ENCODE peak calls at places on chromosomes 3 and 15, in six cellular contexts. N, W, T, B, C and U are unnamed samples.

GRCh38 chr3:157398598-157398997 is 38.1 kb upstream of the PTX3 start:
- DNase-seq in W (no peak), C (no peak), T (no peak), B (no peak), N (no peak), U (no peak)

GRCh38 chr3:487580-487979 is 291.0 kb downstream of the CHL1 start:
- DNase-seq in T (no peak), C (no peak), W (peak), N (no peak), B (no peak), U (no peak)

GRCh38 chr15:72176743-72177142 is 20.8 kb downstream of the GRAMD2A start:
- DNase-seq in N (no peak), T (no peak), B (no peak), C (no peak), W (no peak), U (no peak)

GRCh38 chr3:192080336-192080735 is 619.4 kb downstream of the PYDC2 start:
- DNase-seq in C (peak), T (no peak), N (no peak), W (no peak), B (no peak), U (no peak)

GRCh38 chr3:42369304-42369703 is 41.1 kb downstream of the LYZL4 start:
- DNase-seq in W (no peak), C (no peak), T (no peak), N (no peak), B (no peak), U (no peak)

GRCh38 chr3:139523718-139524117 is 15.8 kb downstream of the RBP1 start:
- DNase-seq in N (no peak), T (no peak), B (no peak), W (no peak), C (no peak), U (no peak)

GRCh38 chr3:138942861-138943623 is 3.9 kb downstream of the FOXL2 start:
- DNase-seq in W (no peak), T (no peak), C (no peak), B (no peak), N (no peak), U (no peak)

GRCh38 chr15:71182522-71182921 is 67.3 kb downstream of the THSD4 start:
- DNase-seq in W (peak), N (no peak), T (no peak), C (no peak), B (no peak), U (no peak)

GRCh38 chr3:51243919-51244318 is 141.2 kb upstream of the MANF start:
- DNase-seq in N (peak), C (no peak), W (no peak), T (no peak), B (no peak), U (no peak)

GRCh38 chr15:90866161-90866715 is 2.1 kb upstream of the FURIN start:
- DNase-seq in T (no peak), W (no peak), B (no peak), N (no peak), C (no peak), U (no peak)

DNA sequence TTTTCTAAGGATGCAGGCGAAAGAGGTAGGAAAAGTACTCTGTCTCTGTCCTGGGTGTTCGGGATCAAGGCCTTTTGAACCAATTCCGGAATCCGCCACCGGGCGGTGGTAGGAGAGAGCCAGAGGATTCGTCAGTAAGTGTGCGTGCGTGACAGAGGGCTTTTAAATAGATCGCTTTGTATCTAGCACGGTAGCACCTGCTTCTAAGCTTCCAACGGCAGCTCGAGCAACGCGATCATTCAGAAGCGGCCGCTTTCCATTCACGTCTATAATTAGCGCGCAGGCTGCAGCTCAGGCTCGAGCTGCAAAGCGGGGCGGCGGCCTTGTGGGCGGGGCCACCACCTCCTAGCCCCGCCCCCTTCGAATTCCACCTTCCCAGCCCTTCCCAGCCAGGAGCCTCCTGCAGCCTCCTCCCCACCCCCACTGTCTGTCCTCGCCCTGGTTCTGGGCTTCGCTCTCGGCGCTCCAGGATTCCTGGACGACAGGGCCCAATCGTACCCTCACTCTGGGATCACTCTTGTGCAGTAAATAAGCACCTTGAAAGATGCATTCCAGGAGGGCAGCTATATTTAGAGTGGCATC is 224.3 kb upstream of the TPRG1 start:
- DNase-seq in N (peak), C (peak), W (peak), T (peak), B (no peak), U (no peak)
- H3K4me3 ChIP-seq in N (peak), C (peak), W (peak), T (peak), B (no peak), U (peak)

GRCh38 chr3:160005004-160005403 is 16.4 kb downstream of the IL12A start:
- DNase-seq in C (no peak), T (no peak), B (no peak), W (no peak), N (no peak), U (no peak)
- TF ChIP-seq CTCF in C (no peak), T (no peak), B (no peak), W (no peak), N (no peak), U (no peak)

DNA sequence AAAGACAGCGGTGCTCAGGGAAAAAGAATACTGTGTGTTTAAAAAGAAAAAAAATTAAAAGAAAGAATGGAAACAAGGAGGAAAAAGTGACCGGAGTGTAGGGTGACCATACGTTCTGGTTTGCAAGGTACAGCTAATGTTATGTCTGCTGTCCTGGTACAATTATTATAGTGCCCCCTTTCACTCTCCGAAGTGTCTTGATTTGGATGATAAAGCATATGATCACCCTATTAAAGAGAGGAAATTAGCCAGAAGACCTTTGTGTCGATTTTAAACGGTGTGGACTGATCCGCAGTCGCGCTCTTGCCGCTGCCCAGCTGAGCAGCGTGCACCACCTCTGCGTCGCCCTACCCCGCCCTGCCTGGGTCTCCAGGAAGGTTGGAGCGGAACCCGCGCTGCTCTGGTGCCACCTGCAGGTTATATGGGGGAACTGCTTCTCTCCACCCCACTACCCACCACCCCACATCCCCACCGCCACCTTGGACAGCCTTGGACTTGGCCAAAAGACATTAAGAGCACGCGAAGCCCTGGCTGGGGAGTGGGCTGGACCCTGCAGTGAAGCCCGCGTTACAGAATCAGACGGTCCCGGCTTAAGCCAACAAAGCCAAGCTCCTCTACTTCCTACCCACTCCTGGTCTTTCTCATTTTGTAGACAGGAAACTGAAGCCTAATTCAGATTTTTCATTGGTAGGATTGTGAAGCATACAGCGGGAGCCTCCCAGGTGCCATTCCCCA is 41.2 kb upstream of the UBE2Q2 start:
- DNase-seq in T (peak), B (peak), N (no peak), W (peak), C (peak), U (no peak)
- H3K4me3 ChIP-seq in T (no peak), B (no peak), N (peak), W (peak), C (no peak), U (peak)

DNA sequence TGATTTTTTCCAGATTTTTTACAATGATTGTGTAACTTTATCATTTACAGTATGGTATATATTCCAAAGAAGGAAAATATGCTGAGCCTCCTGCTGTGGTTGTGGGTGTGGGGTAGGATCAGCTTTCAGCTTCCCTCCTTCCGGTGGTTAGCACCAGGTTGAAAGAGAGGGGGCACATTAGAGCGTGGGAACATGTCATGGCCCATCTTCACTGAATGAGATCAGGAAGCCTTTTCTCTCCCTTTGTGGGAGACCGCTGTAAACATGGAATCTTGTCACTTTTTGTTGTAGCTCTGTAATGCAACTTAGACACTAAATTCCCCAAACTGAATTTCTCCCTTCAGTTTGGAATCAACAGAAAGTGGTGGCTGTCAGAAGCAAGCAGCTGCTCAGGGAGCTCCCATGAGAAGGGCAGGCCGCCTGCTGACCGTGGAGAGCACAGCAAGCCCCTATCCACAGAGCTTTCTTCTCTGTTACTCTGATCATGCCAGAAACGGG is 86.7 kb upstream of the LIMD1 start:
- DNase-seq in B (no peak), C (no peak), T (no peak), N (no peak), W (peak), U (no peak)
- TF ChIP-seq CTCF in B (no peak), C (peak), T (no peak), N (no peak), W (peak), U (peak)

GRCh38 chr15:45657769-45658545 is 23.1 kb downstream of the SQOR start:
- DNase-seq in B (no peak), N (no peak), W (no peak), T (no peak), C (no peak), U (no peak)
- H3K4me3 ChIP-seq in B (no peak), N (no peak), W (no peak), T (no peak), C (no peak), U (no peak)